ENCODE peak calls at places on chromosomes 5 and 9, in seven cellular contexts. T is tibial artery; K is cardiac muscle cell; Q is right lobe of liver; D is CD8-positive, alpha-beta memory T cell; N is transverse colon; X is foreskin keratinocyte. Y is an unnamed sample. For H3K4me1, the result is how much of the 10 kb centered on the place peaks cover.

GRCh38 chr9:123929177-123929869 is 603 bp downstream of the DENND1A start:
- DNase-seq in X (no peak), D (peak), N (peak), T (no peak), Q (peak), K (no peak), Y (no peak)

GRCh38 chr9:132048191-132048590 is 31.5 kb downstream of the MED27 start:
- DNase-seq in D (no peak), N (no peak), T (no peak), Q (no peak), X (no peak), K (no peak), Y (no peak)

GRCh38 chr5:79474416-79475173 is 39.3 kb downstream of the HOMER1 start:
- DNase-seq in N (no peak), Q (no peak), K (no peak), T (no peak), X (no peak), D (no peak), Y (no peak)

GRCh38 chr5:138760448-138761110 is 7.4 kb downstream of the CTNNA1 start:
- DNase-seq in N (no peak), X (no peak), K (no peak), D (no peak), T (no peak), Q (no peak), Y (no peak)

GRCh38 chr9:25505644-25506043 is 172.6 kb downstream of the TUSC1 start:
- DNase-seq in Q (no peak), T (no peak), K (no peak), N (no peak), D (no peak), X (no peak), Y (no peak)

GRCh38 chr5:126576974-126577373 is 18.0 kb downstream of the ALDH7A1 start:
- DNase-seq in K (no peak), X (peak), D (no peak), Q (no peak), N (no peak), T (no peak), Y (no peak)

GRCh38 chr5:8720476-8720875 is 825.4 kb downstream of the SEMA5A start:
- DNase-seq in Q (no peak), X (peak), K (peak), N (no peak), D (no peak), T (no peak), Y (no peak)

GRCh38 chr5:142245776-142246175 is 79.0 kb downstream of the SPRY4 start:
- DNase-seq in T (no peak), K (peak), N (no peak), Q (no peak), X (no peak), D (no peak), Y (no peak)

GRCh38 chr5:142007237-142007544 is 5.6 kb downstream of the GNPDA1 start:
- DNase-seq in Q (no peak), N (no peak), X (no peak), T (no peak), D (no peak), K (no peak), Y (no peak)

GRCh38 chr9:134491436-134491835 is 150.2 kb upstream of the COL5A1 start:
- DNase-seq in K (peak), D (no peak), N (no peak), Q (no peak), X (no peak), T (peak), Y (no peak)

GRCh38 chr9:120080781-120081180 is 499.2 kb downstream of the CDK5RAP2 start:
- DNase-seq in N (no peak), T (no peak), X (no peak), K (no peak), Q (no peak), D (no peak), Y (no peak)

GRCh38 chr5:119411935-119412623 is 40.2 kb upstream of the HSD17B4 start:
- DNase-seq in N (peak), X (peak), D (peak), T (peak), Q (peak), K (peak), Y (no peak)

GRCh38 chr9:73451003-73451402 is 299.3 kb downstream of the ANXA1 start:
- DNase-seq in Q (no peak), X (peak), T (no peak), N (no peak), D (no peak), K (no peak), Y (no peak)

GRCh38 chr5:77588175-77588574 is 50.3 kb downstream of the OTP start:
- DNase-seq in N (no peak), X (no peak), Q (no peak), T (no peak), D (no peak), K (no peak), Y (no peak)

GRCh38 chr9:109476781-109477268 is 21.3 kb downstream of the PTPN3 start:
- DNase-seq in K (no peak), N (peak), D (no peak), X (peak), T (no peak), Q (peak), Y (no peak)
- H3K4me1 ChIP-seq in K (under half), N (under half), D (under half), X (under half), T (under half), Q (under half), Y (under half)

GRCh38 chr5:160286947-160287346 is 25.4 kb downstream of the CCNJL start:
- DNase-seq in X (no peak), Q (no peak), D (no peak), T (no peak), N (no peak), K (no peak), Y (no peak)
- H3K27ac ChIP-seq in X (no peak), Q (no peak), D (no peak), T (no peak), N (peak), K (peak), Y (peak)

DNA sequence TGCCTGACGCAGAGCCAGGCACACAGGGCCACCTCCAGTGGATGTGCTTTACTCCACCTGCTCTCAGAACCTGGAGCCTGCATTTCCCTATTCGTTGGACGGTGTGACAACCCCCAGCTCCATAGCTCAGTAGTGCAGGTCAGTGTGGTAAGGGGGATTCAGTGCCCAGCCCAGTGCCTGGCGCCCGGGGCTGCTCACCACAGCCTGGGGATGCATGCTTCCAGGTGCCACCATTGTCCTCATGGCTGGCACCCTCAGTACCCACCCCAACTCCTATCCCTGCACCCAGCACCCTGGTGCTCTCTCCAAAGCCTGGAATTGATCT is 32.8 kb upstream of the ADAMTS2 start:
- DNase-seq in Q (peak), X (no peak), N (no peak), D (no peak), K (no peak), T (no peak), Y (no peak)
- H3K4me1 ChIP-seq in Q (under half), X (under half), N (under half), D (under half), K (under half), T (under half), Y (under half)

GRCh38 chr9:109859447-109859846 is 79.4 kb downstream of the PALM2AKAP2 start:
- DNase-seq in N (no peak), K (no peak), D (no peak), X (no peak), Q (no peak), T (no peak), Y (no peak)
- H3K27ac ChIP-seq in N (no peak), K (no peak), D (no peak), X (no peak), Q (no peak), T (no peak), Y (no peak)

Y was measured in upper lobe of left lung.